ENCODE peak calls at places on chromosome 20, in six cellular contexts. S is H9, D is mesenchymal stem cell, J is IMR-90, A is H1, U is trophoblast cell. F is an unnamed sample.

GRCh38 chr20:45823949-45824835 is 2.9 kb downstream of the TNNC2 start:
- DNase-seq in U (peak; percentile 24), A (peak; percentile 77), J (no peak), D (peak; percentile 33), S (peak; percentile 87), F (no peak)

GRCh38 chr20:5848711-5849505 is 98.7 kb downstream of the SHLD1 start:
- DNase-seq in D (peak; percentile 47), J (peak; percentile 75), S (no peak), U (no peak), A (no peak), F (no peak)

GRCh38 chr20:51462566-51463276 is 79.8 kb downstream of the NFATC2 start:
- DNase-seq in U (no peak), A (no peak), D (peak; percentile 56), S (no peak), J (peak; percentile 80), F (no peak)

GRCh38 chr20:584375-585301 is 25.5 kb downstream of the TCF15 start:
- DNase-seq in D (no peak), S (no peak), U (no peak), J (no peak), A (no peak), F (no peak)

GRCh38 chr20:1687053-1687452 is 29.5 kb upstream of the SIRPG start:
- DNase-seq in A (peak; percentile 1), S (no peak), J (no peak), U (no peak), D (no peak), F (no peak)

GRCh38 chr20:53608071-53608455 is 14.4 kb upstream of the ZNF217 start:
- DNase-seq in A (no peak), D (no peak), J (no peak), S (no peak), U (no peak), F (no peak)

GRCh38 chr20:52060794-52061714 is 130.5 kb downstream of the ZFP64 start:
- DNase-seq in U (no peak), D (peak; percentile 54), S (peak; percentile 64), A (no peak), J (no peak), F (peak; percentile 44)

GRCh38 chr20:47118641-47119040 is 224.0 kb downstream of the EYA2 start:
- DNase-seq in D (no peak), U (no peak), A (no peak), S (no peak), J (peak; percentile 28), F (no peak)

GRCh38 chr20:10079964-10080363 is 45.2 kb downstream of the ANKEF1 start:
- DNase-seq in A (no peak), D (peak; percentile 18), U (peak; percentile 25), J (peak; percentile 69), S (no peak), F (no peak)

GRCh38 chr20:57023007-57023406 is 243.4 kb downstream of the BMP7 start:
- DNase-seq in J (no peak), S (no peak), A (no peak), D (no peak), U (no peak), F (no peak)

GRCh38 chr20:58212636-58213035 is 15.8 kb downstream of the ANKRD60 start:
- DNase-seq in S (no peak), J (no peak), A (no peak), D (no peak), U (no peak), F (no peak)

GRCh38 chr20:59217794-59218193 is 54.2 kb downstream of the ZNF831 start:
- DNase-seq in A (no peak), D (no peak), J (no peak), U (no peak), S (no peak), F (no peak)

GRCh38 chr20:9147553-9148024 is 78.7 kb downstream of the PLCB4 start:
- DNase-seq in A (no peak), D (peak; percentile 69), J (peak; percentile 73), U (no peak), S (no peak), F (no peak)

GRCh38 chr20:43331911-43332310 is 125.8 kb upstream of the SRSF6 start:
- DNase-seq in U (no peak), J (no peak), D (no peak), A (no peak), S (no peak), F (no peak)

GRCh38 chr20:46458891-46459750 is 52.7 kb upstream of the ELMO2 start:
- DNase-seq in A (peak; percentile 96), S (peak; percentile 93), J (no peak), U (peak; percentile 20), D (no peak), F (peak; percentile 54)

GRCh38 chr20:57051096-57051495 is 215.3 kb downstream of the BMP7 start:
- DNase-seq in U (peak; percentile 48), A (no peak), S (no peak), D (no peak), J (no peak), F (no peak)

GRCh38 chr20:6590891-6591679 is 176.4 kb upstream of the BMP2 start:
- DNase-seq in D (peak; percentile 63), S (no peak), A (no peak), J (peak; percentile 77), U (no peak), F (no peak)

GRCh38 chr20:38805958-38806854 is 709 bp downstream of the PPP1R16B start:
- DNase-seq in J (no peak), A (peak; percentile 74), D (no peak), S (no peak), U (no peak), F (no peak)

GRCh38 chr20:10954137-10954840 is 280.5 kb upstream of the JAG1 start:
- DNase-seq in J (peak; percentile 22), S (no peak), U (peak; percentile 34), A (no peak), D (no peak), F (no peak)

GRCh38 chr20:48846516-48847492 is 19.0 kb upstream of the PREX1 start:
- DNase-seq in S (peak; percentile 73), D (no peak), U (no peak), A (peak; percentile 72), J (no peak), F (no peak)
- H3K18ac ChIP-seq in S (peak overlapping the region; percentile 94), D (no peak overlapping the region), U (no peak overlapping the region), A (peak overlapping the region; percentile 78), J (no peak overlapping the region), F (peak overlapping the region; percentile 80)

GRCh38 chr20:37649635-37650244 is 44.1 kb upstream of the CTNNBL1 start:
- DNase-seq in U (no peak), J (no peak), D (no peak), A (no peak), S (no peak), F (no peak)

GRCh38 chr20:37647946-37648345 is 45.9 kb upstream of the CTNNBL1 start:
- DNase-seq in A (no peak), U (no peak), J (no peak), S (no peak), D (no peak), F (no peak)

GRCh38 chr20:37651932-37652331 is 41.9 kb upstream of the CTNNBL1 start:
- DNase-seq in J (no peak), D (no peak), U (no peak), S (peak; percentile 77), A (peak; percentile 65), F (peak; percentile 59)

GRCh38 chr20:37650661-37651060 is 43.2 kb upstream of the CTNNBL1 start:
- DNase-seq in S (no peak), J (no peak), U (no peak), A (no peak), D (no peak), F (no peak)

DNA sequence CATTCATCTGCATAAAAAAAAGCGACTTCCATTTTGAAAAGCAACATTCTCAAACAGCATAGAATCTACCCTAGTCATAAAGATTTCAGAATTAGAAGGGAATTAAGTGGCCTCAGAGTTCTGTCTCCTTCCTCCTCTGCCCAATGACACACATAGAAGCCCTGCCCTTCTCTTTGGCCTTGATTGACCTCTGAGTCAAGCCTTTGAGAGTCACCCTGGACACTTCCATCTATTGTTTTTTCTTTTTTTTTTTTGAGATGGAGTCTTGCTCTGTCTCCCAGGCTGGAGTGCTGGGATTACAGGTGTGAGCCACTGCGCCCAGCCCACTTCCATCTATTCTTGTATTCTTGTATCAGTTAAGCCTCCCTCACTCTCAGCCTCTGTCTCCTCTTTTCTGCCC is 44.8 kb upstream of the CTNNBL1 start:
- DNase-seq in A (no peak), D (no peak), U (no peak), S (no peak), J (no peak), F (no peak)
- H2AFZ ChIP-seq in A (no peak overlapping the region), D (no peak overlapping the region), U (no peak overlapping the region), S (no peak overlapping the region), J (no peak overlapping the region), F (no peak overlapping the region)

GRCh38 chr20:34575271-34575670 is 16.8 kb downstream of the MAP1LC3A start:
- DNase-seq in D (no peak), U (no peak), J (no peak), A (no peak), S (no peak), F (no peak)

GRCh38 chr20:34575756-34576155 is 17.2 kb downstream of the MAP1LC3A start:
- DNase-seq in U (no peak), S (no peak), D (no peak), A (no peak), J (no peak), F (no peak)

GRCh38 chr20:34574426-34574825 is 15.9 kb downstream of the MAP1LC3A start:
- DNase-seq in S (no peak), J (no peak), D (no peak), A (no peak), U (no peak), F (no peak)

GRCh38 chr20:34573541-34573940 is 15.0 kb downstream of the MAP1LC3A start:
- DNase-seq in U (no peak), J (no peak), D (no peak), S (no peak), A (no peak), F (no peak)

DNA sequence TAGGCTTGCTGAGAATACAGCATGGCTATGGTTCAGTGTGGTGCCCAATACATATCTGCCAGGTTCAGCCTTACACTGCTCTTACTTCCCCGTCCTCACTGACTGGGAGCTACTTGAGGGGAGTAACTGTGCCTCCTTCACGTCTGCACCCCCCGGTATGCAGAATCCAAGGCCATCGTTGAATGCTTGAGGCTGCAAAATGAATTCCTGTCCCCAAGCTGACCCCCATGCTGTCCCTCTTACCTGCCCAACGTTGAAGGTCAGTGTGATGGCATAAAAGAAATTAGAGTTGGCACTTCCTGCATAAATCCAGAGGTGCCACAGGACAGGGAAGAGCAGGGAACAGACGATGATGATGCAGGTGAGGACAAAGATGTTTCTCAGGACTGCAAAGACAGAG is 16.3 kb downstream of the MAP1LC3A start:
- DNase-seq in U (no peak), J (no peak), D (no peak), S (no peak), A (no peak), F (no peak)
- H3K18ac ChIP-seq in U (no peak overlapping the region), J (no peak overlapping the region), D (no peak overlapping the region), S (no peak overlapping the region), A (no peak overlapping the region), F (no peak overlapping the region)

GRCh38 chr20:20744170-20744725 is 31.8 kb upstream of the RALGAPA2 start:
- DNase-seq in J (no peak), D (no peak), S (no peak), U (no peak), A (no peak), F (no peak)
- H2AFZ ChIP-seq in J (no peak overlapping the region), D (no peak overlapping the region), S (no peak overlapping the region), U (no peak overlapping the region), A (peak overlapping the region; percentile 96), F (peak overlapping the region; percentile 84)